ENCODE peak calls at places on chromosomes 12 and 14, in five cellular contexts. O is stimulated activated CD4-positive, alpha-beta T cell treated with anti-CD3 and anti-CD28 coated beads, Interleukin-1b, Interleukin-23, amount 100 ng/mL, for 1 hour; X is T47D; L is pancreas; R is Kasumi-1. G is an unnamed sample.

GRCh38 chr14:73227812-73228781 is 9.2 kb upstream of the PAPLN start:
- DNase-seq in X (no peak), L (peak), O (no peak), R (no peak), G (no peak)

GRCh38 chr12:104055686-104056388 is 5.8 kb upstream of the GLT8D2 start:
- DNase-seq in X (no peak), O (no peak), L (peak), R (no peak), G (no peak)

GRCh38 chr12:31574803-31575573 is 15.9 kb downstream of the DENND5B start:
- DNase-seq in R (peak), L (no peak), X (no peak), O (no peak), G (no peak)

GRCh38 chr12:104358353-104359003 is 54.9 kb downstream of the EID3 start:
- DNase-seq in O (peak), R (peak), X (peak), L (peak), G (no peak)

GRCh38 chr12:105168006-105168405 is 60.5 kb downstream of the WASHC4 start:
- DNase-seq in R (no peak), L (no peak), X (no peak), O (no peak), G (no peak)

GRCh38 chr14:59217011-59217410 is 28.5 kb downstream of the DAAM1 start:
- DNase-seq in L (no peak), O (no peak), R (no peak), X (no peak), G (no peak)

GRCh38 chr12:76820888-76821482 is 57.1 kb downstream of the ZDHHC17 start:
- DNase-seq in L (no peak), R (peak), X (peak), O (no peak), G (no peak)

GRCh38 chr14:35163384-35163783 is 41.0 kb downstream of the PRORP start:
- DNase-seq in O (no peak), X (no peak), R (no peak), L (no peak), G (no peak)

GRCh38 chr14:21924479-21924878 is 250.9 kb upstream of the OR4E1 start:
- DNase-seq in L (no peak), R (peak), X (no peak), O (no peak), G (no peak)

GRCh38 chr12:88113871-88114270 is 28.0 kb downstream of the CEP290 start:
- DNase-seq in R (no peak), O (no peak), X (no peak), L (no peak), G (no peak)

GRCh38 chr12:111027431-111027830 is 107.1 kb upstream of the MYL2 start:
- DNase-seq in X (no peak), R (no peak), L (no peak), O (no peak), G (no peak)

GRCh38 chr14:54187439-54187838 is 209.4 kb upstream of the CDKN3 start:
- DNase-seq in O (no peak), L (no peak), R (no peak), X (no peak), G (no peak)

GRCh38 chr12:132327351-132328171 is 1.8 kb downstream of the GALNT9 start:
- DNase-seq in O (peak), X (no peak), R (peak), L (peak), G (no peak)